ENCODE peak calls at places on chromosomes 7 and 10, in seven cellular contexts. One of them, this sample, is unnamed.

GRCh38 chr7:116236020-116236630 is 25.8 kb downstream of the TES start:
- DNase-seq in colonic mucosa: peak
- DNase-seq in stomach: peak
- DNase-seq in hippocampal formation: peak
- DNase-seq in GM12865: peak
- DNase-seq in astrocyte of the hippocampus: peak
- DNase-seq in HuH-7.5: no peak
- DNase-seq in this sample: peak

GRCh38 chr10:127033569-127034175 is 128.4 kb downstream of the DOCK1 start:
- DNase-seq in colonic mucosa: no peak
- DNase-seq in stomach: no peak
- DNase-seq in hippocampal formation: no peak
- DNase-seq in GM12865: no peak
- DNase-seq in astrocyte of the hippocampus: no peak
- DNase-seq in HuH-7.5: no peak
- DNase-seq in this sample: no peak

GRCh38 chr10:77661100-77661499 is 23.5 kb upstream of the KCNMA1 start:
- DNase-seq in colonic mucosa: no peak
- DNase-seq in stomach: no peak
- DNase-seq in hippocampal formation: no peak
- DNase-seq in GM12865: no peak
- DNase-seq in astrocyte of the hippocampus: no peak
- DNase-seq in HuH-7.5: no peak
- DNase-seq in this sample: no peak

GRCh38 chr10:11465435-11465834 is 146.0 kb downstream of the USP6NL start:
- DNase-seq in colonic mucosa: no peak
- DNase-seq in stomach: no peak
- DNase-seq in hippocampal formation: no peak
- DNase-seq in GM12865: no peak
- DNase-seq in astrocyte of the hippocampus: no peak
- DNase-seq in HuH-7.5: no peak
- DNase-seq in this sample: no peak

GRCh38 chr7:92615861-92616260 is 25.7 kb upstream of the FAM133B start:
- DNase-seq in colonic mucosa: no peak
- DNase-seq in stomach: no peak
- DNase-seq in hippocampal formation: no peak
- DNase-seq in GM12865: no peak
- DNase-seq in astrocyte of the hippocampus: no peak
- DNase-seq in HuH-7.5: no peak
- DNase-seq in this sample: no peak

GRCh38 chr10:35416628-35417625 is 80.6 kb downstream of the CCNY start:
- DNase-seq in colonic mucosa: no peak
- DNase-seq in stomach: no peak
- DNase-seq in hippocampal formation: no peak
- DNase-seq in GM12865: peak
- DNase-seq in astrocyte of the hippocampus: peak
- DNase-seq in HuH-7.5: no peak
- DNase-seq in this sample: no peak

GRCh38 chr10:46229144-46229563 is 57.6 kb upstream of the ANTXRL start:
- DNase-seq in colonic mucosa: peak
- DNase-seq in stomach: peak
- DNase-seq in hippocampal formation: no peak
- DNase-seq in GM12865: peak
- DNase-seq in astrocyte of the hippocampus: peak
- DNase-seq in HuH-7.5: peak
- DNase-seq in this sample: no peak

GRCh38 chr10:117721883-117722282 is 179.3 kb downstream of the EMX2 start:
- DNase-seq in colonic mucosa: no peak
- DNase-seq in stomach: no peak
- DNase-seq in hippocampal formation: no peak
- DNase-seq in GM12865: no peak
- DNase-seq in astrocyte of the hippocampus: no peak
- DNase-seq in HuH-7.5: no peak
- DNase-seq in this sample: no peak

GRCh38 chr10:106938448-106939014 is 226.0 kb downstream of the SORCS1 start:
- DNase-seq in colonic mucosa: no peak
- DNase-seq in stomach: no peak
- DNase-seq in hippocampal formation: no peak
- DNase-seq in GM12865: no peak
- DNase-seq in astrocyte of the hippocampus: no peak
- DNase-seq in HuH-7.5: no peak
- DNase-seq in this sample: no peak

GRCh38 chr7:157522954-157523353 is 186.2 kb downstream of the DNAJB6 start:
- DNase-seq in colonic mucosa: no peak
- DNase-seq in stomach: peak
- DNase-seq in hippocampal formation: no peak
- DNase-seq in GM12865: no peak
- DNase-seq in astrocyte of the hippocampus: no peak
- DNase-seq in HuH-7.5: no peak
- DNase-seq in this sample: no peak

GRCh38 chr7:133887459-133887858 is 239.7 kb upstream of the LRGUK start:
- DNase-seq in colonic mucosa: no peak
- DNase-seq in stomach: no peak
- DNase-seq in hippocampal formation: no peak
- DNase-seq in GM12865: no peak
- DNase-seq in astrocyte of the hippocampus: peak
- DNase-seq in HuH-7.5: no peak
- DNase-seq in this sample: no peak

GRCh38 chr10:111093741-111094380 is 17.0 kb downstream of the ADRA2A start:
- DNase-seq in colonic mucosa: no peak
- DNase-seq in stomach: no peak
- DNase-seq in hippocampal formation: no peak
- DNase-seq in GM12865: no peak
- DNase-seq in astrocyte of the hippocampus: peak
- DNase-seq in HuH-7.5: no peak
- DNase-seq in this sample: no peak

GRCh38 chr10:82934429-82934828 is 1059.4 kb downstream of the NRG3 start:
- DNase-seq in colonic mucosa: no peak
- DNase-seq in stomach: no peak
- DNase-seq in hippocampal formation: no peak
- DNase-seq in GM12865: peak
- DNase-seq in astrocyte of the hippocampus: peak
- DNase-seq in HuH-7.5: no peak
- DNase-seq in this sample: no peak

GRCh38 chr10:22681783-22682183 is 32.6 kb downstream of the PIP4K2A start:
- DNase-seq in colonic mucosa: no peak
- DNase-seq in stomach: no peak
- DNase-seq in hippocampal formation: no peak
- DNase-seq in GM12865: no peak
- DNase-seq in astrocyte of the hippocampus: peak
- DNase-seq in HuH-7.5: no peak
- DNase-seq in this sample: no peak

GRCh38 chr7:38189256-38189938 is 11.4 kb downstream of the STARD3NL start:
- DNase-seq in colonic mucosa: no peak
- DNase-seq in stomach: no peak
- DNase-seq in hippocampal formation: no peak
- DNase-seq in GM12865: no peak
- DNase-seq in astrocyte of the hippocampus: no peak
- DNase-seq in HuH-7.5: no peak
- DNase-seq in this sample: no peak

GRCh38 chr7:100681491-100682227 is 8.1 kb downstream of the GNB2 start:
- DNase-seq in colonic mucosa: no peak
- DNase-seq in stomach: no peak
- DNase-seq in hippocampal formation: no peak
- DNase-seq in GM12865: no peak
- DNase-seq in astrocyte of the hippocampus: no peak
- DNase-seq in HuH-7.5: no peak
- DNase-seq in this sample: no peak

GRCh38 chr10:91797077-91797690 is 1.0 kb upstream of the TNKS2 start:
- DNase-seq in colonic mucosa: no peak
- DNase-seq in stomach: no peak
- DNase-seq in hippocampal formation: no peak
- DNase-seq in GM12865: no peak
- DNase-seq in astrocyte of the hippocampus: no peak
- DNase-seq in HuH-7.5: no peak
- DNase-seq in this sample: no peak

GRCh38 chr7:137760111-137760510 is 86.7 kb downstream of the DGKI start:
- DNase-seq in colonic mucosa: no peak
- DNase-seq in stomach: no peak
- DNase-seq in hippocampal formation: peak
- DNase-seq in GM12865: no peak
- DNase-seq in astrocyte of the hippocampus: peak
- DNase-seq in HuH-7.5: no peak
- DNase-seq in this sample: no peak

GRCh38 chr10:102781089-102781920 is 37.6 kb downstream of the WBP1L start:
- DNase-seq in colonic mucosa: no peak
- DNase-seq in stomach: peak
- DNase-seq in hippocampal formation: no peak
- DNase-seq in GM12865: no peak
- DNase-seq in astrocyte of the hippocampus: peak
- DNase-seq in HuH-7.5: no peak
- DNase-seq in this sample: no peak

GRCh38 chr7:106243893-106244292 is 40.9 kb downstream of the NAMPT start:
- DNase-seq in colonic mucosa: no peak
- DNase-seq in stomach: no peak
- DNase-seq in hippocampal formation: no peak
- DNase-seq in GM12865: no peak
- DNase-seq in astrocyte of the hippocampus: no peak
- DNase-seq in HuH-7.5: no peak
- DNase-seq in this sample: no peak

GRCh38 chr7:20784311-20785210 is 2.1 kb downstream of the SP8 start:
- DNase-seq in colonic mucosa: no peak
- DNase-seq in stomach: no peak
- DNase-seq in hippocampal formation: no peak
- DNase-seq in GM12865: no peak
- DNase-seq in astrocyte of the hippocampus: peak
- DNase-seq in HuH-7.5: peak
- DNase-seq in this sample: no peak

GRCh38 chr7:22853674-22854157 is 31.1 kb upstream of the TOMM7 start:
- DNase-seq in colonic mucosa: peak
- DNase-seq in stomach: peak
- DNase-seq in hippocampal formation: no peak
- DNase-seq in GM12865: peak
- DNase-seq in astrocyte of the hippocampus: no peak
- DNase-seq in HuH-7.5: no peak
- DNase-seq in this sample: no peak

GRCh38 chr7:115410427-115410805 is 488.5 kb downstream of the MDFIC start:
- DNase-seq in colonic mucosa: no peak
- DNase-seq in stomach: no peak
- DNase-seq in hippocampal formation: no peak
- DNase-seq in GM12865: no peak
- DNase-seq in astrocyte of the hippocampus: no peak
- DNase-seq in HuH-7.5: no peak
- DNase-seq in this sample: no peak

This sample was measured in midbrain.